ENCODE peak calls at places on chromosomes 2 and 18, in four cellular contexts. C is esophagus squamous epithelium, E is heart right ventricle, Y is tibial artery. L is an unnamed sample. For H3K27me3, the result is how much of the 10 kb centered on the place peaks cover.

GRCh38 chr2:240121675-240122074 is 14.4 kb downstream of the COPS9 start:
- DNase-seq in E (no peak), Y (no peak), C (no peak), L (no peak)

GRCh38 chr2:148493822-148494563 is 150.6 kb upstream of the EPC2 start:
- DNase-seq in E (no peak), Y (no peak), C (no peak), L (no peak)

GRCh38 chr2:143558665-143559064 is 429.4 kb downstream of the ARHGAP15 start:
- DNase-seq in Y (no peak), E (peak), C (no peak), L (no peak)

GRCh38 chr2:102070058-102070642 is 72.4 kb upstream of the IL1R1 start:
- DNase-seq in E (peak), Y (peak), C (no peak), L (peak)

GRCh38 chr2:239979243-239980023 is 45.7 kb downstream of the NDUFA10 start:
- DNase-seq in E (no peak), Y (no peak), C (no peak), L (no peak)

GRCh38 chr18:8910186-8910585 is 192.3 kb upstream of the NDUFV2 start:
- DNase-seq in E (no peak), Y (no peak), C (no peak), L (no peak)

GRCh38 chr2:98453531-98453930 is 8.9 kb downstream of the INPP4A start:
- DNase-seq in C (no peak), E (no peak), Y (no peak), L (no peak)

GRCh38 chr18:21593540-21594257 is 6.8 kb downstream of the ESCO1 start:
- DNase-seq in Y (no peak), E (no peak), C (no peak), L (no peak)

GRCh38 chr2:198376677-198377076 is 572.3 kb downstream of the PLCL1 start:
- DNase-seq in Y (no peak), C (no peak), E (no peak), L (no peak)

GRCh38 chr2:84652430-84652829 is 136.1 kb downstream of the DNAH6 start:
- DNase-seq in C (no peak), E (no peak), Y (no peak), L (no peak)

GRCh38 chr2:169727065-169727464 is 6.6 kb upstream of the KLHL23 start:
- DNase-seq in C (no peak), Y (no peak), E (no peak), L (no peak)

GRCh38 chr2:240431663-240432424 is 3.6 kb upstream of the GPC1 start:
- DNase-seq in Y (no peak), C (no peak), E (no peak), L (no peak)

GRCh38 chr2:14536976-14537375 is 95.5 kb upstream of the LRATD1 start:
- DNase-seq in E (no peak), C (no peak), Y (no peak), L (no peak)

GRCh38 chr2:29075894-29076700 is 1.8 kb upstream of the PCARE start:
- DNase-seq in E (no peak), C (no peak), Y (no peak), L (peak)

GRCh38 chr2:39494784-39495251 is 57.7 kb upstream of the MAP4K3 start:
- DNase-seq in Y (no peak), C (no peak), E (peak), L (peak)

GRCh38 chr2:240604939-240605716 is 18.6 kb downstream of the CAPN10 start:
- DNase-seq in E (no peak), C (no peak), Y (no peak), L (no peak)

GRCh38 chr2:7031424-7032245 is 114.4 kb downstream of the RNF144A start:
- DNase-seq in Y (no peak), E (no peak), C (no peak), L (no peak)

GRCh38 chr2:174574657-174575056 is 22.9 kb downstream of the WIPF1 start:
- DNase-seq in C (no peak), Y (no peak), E (no peak), L (no peak)

GRCh38 chr18:36828157-36828629 is 609 bp downstream of the TPGS2 start:
- DNase-seq in Y (peak), E (peak), C (no peak), L (peak)

GRCh38 chr18:50820901-50821520 is 1.2 kb upstream of the MRO start:
- DNase-seq in Y (no peak), E (no peak), C (no peak), L (no peak)

GRCh38 chr2:178530625-178531142 is 50.4 kb downstream of the PLEKHA3 start:
- DNase-seq in E (no peak), Y (no peak), C (no peak), L (no peak)

GRCh38 chr2:202169131-202169530 is 69.3 kb downstream of the SUMO1 start:
- DNase-seq in C (no peak), Y (no peak), E (no peak), L (no peak)

GRCh38 chr2:110770696-110771425 is 38.5 kb downstream of the ACOXL start:
- DNase-seq in Y (peak), E (peak), C (no peak), L (no peak)

GRCh38 chr2:238629064-238629463 is 202.3 kb downstream of the ASB1 start:
- DNase-seq in C (no peak), Y (no peak), E (no peak), L (no peak)

GRCh38 chr2:69191672-69192071 is 178.7 kb downstream of the ANTXR1 start:
- DNase-seq in C (no peak), E (no peak), Y (no peak), L (no peak)

GRCh38 chr2:69186614-69187013 is 173.6 kb downstream of the ANTXR1 start:
- DNase-seq in Y (no peak), C (no peak), E (no peak), L (no peak)

GRCh38 chr2:69190743-69191425 is 177.9 kb downstream of the ANTXR1 start:
- DNase-seq in E (no peak), C (no peak), Y (no peak), L (peak)

GRCh38 chr2:69185807-69186206 is 172.8 kb downstream of the ANTXR1 start:
- DNase-seq in Y (no peak), E (no peak), C (no peak), L (no peak)

GRCh38 chr2:69188174-69188900 is 175.4 kb downstream of the ANTXR1 start:
- DNase-seq in Y (no peak), E (no peak), C (no peak), L (no peak)
- H3K4me3 ChIP-seq in Y (no peak), E (no peak), C (no peak), L (no peak)

GRCh38 chr2:218271487-218271797 is 1.1 kb downstream of the PNKD start:
- DNase-seq in C (no peak), Y (peak), E (no peak), L (no peak)
- H3K27ac ChIP-seq in C (peak), Y (peak), E (peak), L (no peak)

GRCh38 chr2:156329922-156330726 is 2.4 kb downstream of the NR4A2 start:
- DNase-seq in E (no peak), Y (no peak), C (no peak), L (no peak)
- H3K27me3 ChIP-seq in E (under half), Y (under half), C (under half), L (under half)

DNA sequence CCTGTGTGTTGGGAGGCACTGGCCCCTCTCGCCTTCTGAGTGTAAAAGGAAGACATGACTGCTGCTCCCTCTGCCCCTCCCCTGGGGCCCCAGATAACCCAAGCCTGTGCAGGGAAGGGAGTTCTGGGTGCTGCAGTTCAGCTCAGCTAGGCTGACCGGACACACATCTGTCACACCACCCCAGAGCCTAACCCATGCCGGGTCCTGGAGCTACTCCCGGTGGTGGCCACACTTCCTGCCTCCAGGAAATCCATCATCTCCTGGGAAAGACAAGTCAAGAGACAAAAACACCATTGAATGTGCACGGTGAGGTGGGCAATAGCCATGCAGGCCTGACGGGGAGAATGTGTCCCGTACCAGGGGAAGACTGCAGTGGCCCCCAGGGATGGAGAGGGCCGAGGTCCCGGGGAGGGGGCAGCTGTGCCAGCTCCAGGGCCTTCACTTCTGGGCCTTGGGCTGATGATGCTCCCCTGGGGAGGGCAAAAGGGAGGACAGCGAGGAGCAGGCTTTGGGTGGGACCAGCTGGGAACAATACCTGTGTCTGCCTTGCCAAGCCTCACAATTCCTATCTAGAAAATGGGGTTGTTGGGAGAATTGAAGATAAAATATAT is 210.6 kb downstream of the TFCP2L1 start:
- DNase-seq in E (no peak), Y (no peak), C (no peak), L (no peak)
- H3K4me3 ChIP-seq in E (no peak), Y (no peak), C (no peak), L (no peak)

L was measured in SJSA1.